ENCODE peak calls at places on chromosomes 3 and 15, in seven cellular contexts. F is CD8-positive, alpha-beta T cell; O is osteocyte; W is A172; Z is stimulated activated CD8-positive, alpha-beta memory T cell treated with anti-CD3 and anti-CD28 coated beads, Interleukin-15, amount 100 ng/mL, for 1 hour; B is WTC11; S is cardiac fibroblast. E is an unnamed sample.

GRCh38 chr3:70811880-70812279 is 499.4 kb upstream of the MDFIC2 start:
- DNase-seq in F (no peak), O (no peak), W (peak), Z (no peak), B (no peak), S (peak), E (peak)

GRCh38 chr15:63602595-63602994 is 5.4 kb downstream of the FBXL22 start:
- DNase-seq in F (no peak), O (no peak), W (no peak), Z (no peak), B (no peak), S (no peak), E (no peak)

GRCh38 chr3:24145981-24146822 is 201.1 kb downstream of the NR1D2 start:
- DNase-seq in F (no peak), O (no peak), W (peak), Z (no peak), B (no peak), S (peak), E (peak)

GRCh38 chr15:33580526-33580925 is 269.8 kb downstream of the RYR3 start:
- DNase-seq in F (no peak), O (no peak), W (peak), Z (no peak), B (no peak), S (peak), E (no peak)

GRCh38 chr15:96160800-96161199 is 169.7 kb upstream of the NR2F2 start:
- DNase-seq in F (no peak), O (no peak), W (no peak), Z (no peak), B (no peak), S (no peak), E (no peak)

GRCh38 chr3:182392182-182392917 is 401.0 kb upstream of the ATP11B start:
- DNase-seq in F (no peak), O (no peak), W (no peak), Z (no peak), B (no peak), S (no peak), E (no peak)

GRCh38 chr15:37007301-37007700 is 93.0 kb downstream of the MEIS2 start:
- DNase-seq in F (no peak), O (no peak), W (no peak), Z (no peak), B (no peak), S (no peak), E (no peak)

GRCh38 chr3:24067483-24067882 is 122.4 kb downstream of the NR1D2 start:
- DNase-seq in F (no peak), O (no peak), W (no peak), Z (no peak), B (no peak), S (peak), E (no peak)

GRCh38 chr15:62920569-62921502 is 121.7 kb upstream of the TPM1 start:
- DNase-seq in F (no peak), O (no peak), W (no peak), Z (no peak), B (no peak), S (peak), E (peak)

GRCh38 chr15:75397494-75397893 is 29.1 kb upstream of the MAN2C1 start:
- DNase-seq in F (no peak), O (no peak), W (no peak), Z (no peak), B (no peak), S (no peak), E (no peak)

GRCh38 chr15:98397411-98397810 is 250.9 kb upstream of the IGF1R start:
- DNase-seq in F (no peak), O (no peak), W (no peak), Z (no peak), B (no peak), S (no peak), E (no peak)

GRCh38 chr15:101148881-101149664 is 102.8 kb downstream of the CHSY1 start:
- DNase-seq in F (no peak), O (no peak), W (no peak), Z (no peak), B (no peak), S (no peak), E (no peak)

GRCh38 chr15:80803580-80804525 is 24.7 kb downstream of the CEMIP start:
- DNase-seq in F (no peak), O (no peak), W (no peak), Z (no peak), B (no peak), S (no peak), E (no peak)

GRCh38 chr3:60281970-60282369 is 969.3 kb downstream of the FHIT start:
- DNase-seq in F (no peak), O (no peak), W (no peak), Z (no peak), B (no peak), S (no peak), E (peak)

GRCh38 chr15:101637549-101638318 is 14.4 kb downstream of the TM2D3 start:
- DNase-seq in F (no peak), O (no peak), W (peak), Z (no peak), B (no peak), S (no peak), E (no peak)

GRCh38 chr3:197752107-197752506 is 2.4 kb downstream of the FYTTD1 start:
- DNase-seq in F (no peak), O (no peak), W (no peak), Z (no peak), B (no peak), S (no peak), E (peak)

E was measured in mesenchymal stem cell.